ENCODE peak calls at places on chromosomes 16 and 17, in six cellular contexts. X is B cell, J is Calu3, Q is A549, D is lower lobe of right lung, Z is heart left ventricle. T is an unnamed sample.
A peak's percentile ranks its signal among the peaks of the same experiment; 100 is the strongest.

GRCh38 chr17:41741709-41742108 is 7.3 kb upstream of the HAP1 start:
- DNase-seq in X (no peak), J (no peak), Q (no peak), D (no peak), Z (no peak), T (no peak)

GRCh38 chr17:58338907-58339774 is 10.5 kb upstream of the TSPOAP1 start:
- DNase-seq in X (peak; percentile 81), J (no peak), Q (no peak), D (peak; percentile 81), Z (peak; percentile 75), T (no peak)

GRCh38 chr16:46730126-46730525 is 18.0 kb downstream of the MYLK3 start:
- DNase-seq in X (no peak), J (no peak), Q (no peak), D (no peak), Z (no peak), T (no peak)

GRCh38 chr17:43366809-43367587 is 31.8 kb upstream of the ARL4D start:
- DNase-seq in X (no peak), J (no peak), Q (no peak), D (no peak), Z (no peak), T (no peak)

GRCh38 chr17:59154335-59154720 is 658 bp downstream of the SKA2 start:
- DNase-seq in X (no peak), J (peak; percentile 39), Q (no peak), D (peak; percentile 53), Z (no peak), T (peak; percentile 37)

GRCh38 chr17:72590382-72590781 is 469.6 kb downstream of the SOX9 start:
- DNase-seq in X (no peak), J (no peak), Q (peak; percentile 58), D (no peak), Z (no peak), T (no peak)

GRCh38 chr16:80273635-80274538 is 266.9 kb upstream of the DYNLRB2 start:
- DNase-seq in X (no peak), J (no peak), Q (no peak), D (no peak), Z (no peak), T (no peak)

GRCh38 chr17:79956853-79957252 is 78.8 kb downstream of the TBC1D16 start:
- DNase-seq in X (no peak), J (no peak), Q (no peak), D (peak; percentile 32), Z (no peak), T (no peak)

GRCh38 chr16:4263504-4264436 is 9.1 kb downstream of the TFAP4 start:
- DNase-seq in X (no peak), J (no peak), Q (peak; percentile 43), D (peak; percentile 65), Z (peak; percentile 89), T (peak; percentile 52)

GRCh38 chr17:60802377-60802776 is 124.7 kb downstream of the BCAS3 start:
- DNase-seq in X (no peak), J (no peak), Q (no peak), D (no peak), Z (no peak), T (no peak)

GRCh38 chr17:43327421-43327820 is 71.4 kb upstream of the ARL4D start:
- DNase-seq in X (no peak), J (no peak), Q (no peak), D (no peak), Z (no peak), T (no peak)

GRCh38 chr17:77807051-77807745 is 151.3 kb upstream of the TNRC6C start:
- DNase-seq in X (no peak), J (no peak), Q (no peak), D (no peak), Z (no peak), T (no peak)

GRCh38 chr16:68238029-68238345 is 2.1 kb upstream of the ESRP2 start:
- DNase-seq in X (no peak), J (no peak), Q (no peak), D (no peak), Z (no peak), T (no peak)

GRCh38 chr17:56451629-56452028 is 141.9 kb upstream of the NOG start:
- DNase-seq in X (no peak), J (no peak), Q (no peak), D (no peak), Z (no peak), T (no peak)

GRCh38 chr16:8251298-8251697 is 339.0 kb downstream of the TMEM114 start:
- DNase-seq in X (no peak), J (no peak), Q (no peak), D (no peak), Z (no peak), T (no peak)

GRCh38 chr16:17224859-17225258 is 245.9 kb downstream of the XYLT1 start:
- DNase-seq in X (no peak), J (no peak), Q (no peak), D (no peak), Z (no peak), T (no peak)

GRCh38 chr16:82082543-82083244 is 47.6 kb downstream of the HSD17B2 start:
- DNase-seq in X (no peak), J (peak; percentile 37), Q (no peak), D (no peak), Z (no peak), T (no peak)

GRCh38 chr16:23359092-23359760 is 57.1 kb downstream of the SCNN1B start:
- DNase-seq in X (no peak), J (no peak), Q (no peak), D (peak; percentile 20), Z (no peak), T (no peak)

GRCh38 chr16:11402051-11402744 is 56.9 kb downstream of the RMI2 start:
- DNase-seq in X (no peak), J (no peak), Q (no peak), D (no peak), Z (peak; percentile 66), T (no peak)

GRCh38 chr16:17471745-17472075 is 950 bp upstream of the XYLT1 start:
- DNase-seq in X (no peak), J (no peak), Q (no peak), D (no peak), Z (no peak), T (no peak)

GRCh38 chr16:86566601-86566965 is at the start of gene FOXC2:
- DNase-seq in X (no peak), J (peak; percentile 96), Q (peak; percentile 49), D (peak; percentile 70), Z (peak; percentile 90), T (peak; percentile 80)

DNA sequence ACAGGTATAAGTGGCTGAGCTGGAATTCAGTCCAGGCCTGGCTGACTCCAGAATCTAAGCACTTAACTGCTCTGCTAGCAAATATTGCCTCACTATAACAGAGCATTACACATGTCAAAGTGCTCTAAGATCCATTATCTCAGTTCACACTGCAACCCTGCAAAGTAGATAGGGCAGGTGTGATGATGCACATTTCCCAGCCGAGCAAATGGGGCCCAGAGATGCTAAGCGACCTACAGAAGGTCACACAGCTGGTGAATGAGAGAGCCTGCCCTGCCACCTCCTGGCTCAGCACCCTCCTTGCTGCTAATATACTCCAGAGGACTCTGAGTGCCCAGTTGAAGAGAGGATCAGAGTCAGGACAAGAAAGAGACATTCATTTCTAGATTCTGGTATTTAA is 73.6 kb upstream of the CCL1 start:
- DNase-seq in X (no peak), J (no peak), Q (no peak), D (no peak), Z (no peak), T (no peak)
- TF ChIP-seq CTCF in X (no peak), J (no peak), Q (no peak), D (no peak), Z (no peak), T (no peak)

GRCh38 chr17:28849281-28849680 is 5.5 kb upstream of the ERAL1 start:
- DNase-seq in X (no peak), J (no peak), Q (no peak), D (peak; percentile 10), Z (no peak), T (no peak)
- TF ChIP-seq CTCF in X (no peak), J (no peak), Q (no peak), D (no peak), Z (no peak), T (no peak)

DNA sequence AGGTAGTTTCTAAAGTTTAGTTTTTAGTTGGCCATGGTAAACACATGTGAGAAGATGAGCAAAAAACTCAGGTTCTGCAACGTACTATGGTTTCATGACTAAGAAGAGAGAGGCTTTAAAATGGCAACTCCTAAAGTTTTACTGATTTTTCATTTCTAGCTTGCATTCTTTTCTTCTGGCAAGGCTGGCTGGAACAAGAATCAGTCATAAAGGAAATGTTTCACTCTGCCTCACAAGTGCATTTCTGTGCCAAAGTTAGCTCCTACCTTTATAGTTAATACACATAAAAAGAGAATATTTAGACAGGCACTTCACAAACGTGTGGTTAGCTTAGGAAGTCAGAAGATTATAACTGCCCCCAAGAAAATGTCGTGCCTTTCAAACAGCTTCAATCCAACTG is 417.1 kb upstream of the CDH11 start:
- DNase-seq in X (no peak), J (no peak), Q (no peak), D (no peak), Z (no peak), T (no peak)
- TF ChIP-seq CTCF in X (no peak), J (no peak), Q (no peak), D (no peak), Z (no peak), T (no peak)

GRCh38 chr17:67364847-67365761 is 1.3 kb downstream of the PSMD12 start:
- DNase-seq in X (no peak), J (peak; percentile 22), Q (no peak), D (no peak), Z (no peak), T (no peak)

GRCh38 chr17:67360880-67361279 is 5.5 kb downstream of the PSMD12 start:
- DNase-seq in X (no peak), J (no peak), Q (no peak), D (no peak), Z (no peak), T (no peak)

GRCh38 chr17:67358612-67359011 is 7.8 kb downstream of the PSMD12 start:
- DNase-seq in X (no peak), J (no peak), Q (no peak), D (no peak), Z (no peak), T (no peak)

GRCh38 chr17:67362173-67362572 is 4.2 kb downstream of the PSMD12 start:
- DNase-seq in X (no peak), J (no peak), Q (no peak), D (no peak), Z (no peak), T (no peak)

GRCh38 chr17:67359960-67360817 is 6.2 kb downstream of the PSMD12 start:
- DNase-seq in X (no peak), J (peak; percentile 17), Q (peak; percentile 40), D (no peak), Z (no peak), T (no peak)
- TF ChIP-seq CTCF in X (no peak), J (no peak), Q (peak; percentile 32), D (peak; percentile 10), Z (peak; percentile 24), T (no peak)

T was measured in neural crest cell.